ENCODE peak calls at places on chromosomes 6 and 20, in nine cellular contexts. R, Q, O, N, X, E, T, V and F are unnamed samples.

GRCh38 chr20:32563311-32564272 is 21.5 kb downstream of the NOL4L start:
- DNase-seq in R (no peak), Q (no peak), O (no peak), N (no peak), X (no peak), E (no peak), T (no peak), V (no peak), F (no peak)

GRCh38 chr20:3874194-3874824 is 14.9 kb upstream of the PANK2 start:
- DNase-seq in R (no peak), Q (no peak), O (no peak), N (no peak), X (no peak), E (no peak), T (no peak), V (no peak), F (no peak)

GRCh38 chr6:153129873-153130514 is 1.1 kb downstream of the RGS17 start:
- DNase-seq in R (peak), Q (peak), O (no peak), N (no peak), X (peak), E (no peak), T (peak), V (peak), F (no peak)

GRCh38 chr20:53539516-53539915 is 54.1 kb downstream of the ZNF217 start:
- DNase-seq in R (no peak), Q (no peak), O (no peak), N (no peak), X (no peak), E (no peak), T (no peak), V (no peak), F (no peak)

GRCh38 chr20:17612287-17612974 is 42.6 kb downstream of the DSTN start:
- DNase-seq in R (no peak), Q (peak), O (no peak), N (peak), X (no peak), E (peak), T (peak), V (no peak), F (peak)

GRCh38 chr20:25051386-25052155 is 6.4 kb downstream of the ACSS1 start:
- DNase-seq in R (no peak), Q (no peak), O (no peak), N (peak), X (no peak), E (peak), T (no peak), V (no peak), F (no peak)

GRCh38 chr20:62774076-62774714 is 22.1 kb upstream of the MRGBP start:
- DNase-seq in R (no peak), Q (no peak), O (no peak), N (no peak), X (no peak), E (no peak), T (no peak), V (no peak), F (no peak)

GRCh38 chr6:119273799-119274595 is 75.6 kb downstream of the MAN1A1 start:
- DNase-seq in R (no peak), Q (no peak), O (peak), N (no peak), X (no peak), E (no peak), T (no peak), V (no peak), F (peak)

GRCh38 chr6:114543696-114544095 is 200.9 kb upstream of the HS3ST5 start:
- DNase-seq in R (no peak), Q (peak), O (no peak), N (no peak), X (no peak), E (no peak), T (no peak), V (no peak), F (no peak)

GRCh38 chr6:108580645-108581044 is 19.9 kb downstream of the FOXO3 start:
- DNase-seq in R (no peak), Q (no peak), O (no peak), N (no peak), X (no peak), E (no peak), T (no peak), V (no peak), F (no peak)

GRCh38 chr6:71965404-71965803 is 79.1 kb downstream of the RIMS1 start:
- DNase-seq in R (no peak), Q (peak), O (no peak), N (no peak), X (no peak), E (no peak), T (no peak), V (no peak), F (no peak)

GRCh38 chr6:135941275-135941674 is 89.8 kb downstream of the PDE7B start:
- DNase-seq in R (no peak), Q (no peak), O (no peak), N (no peak), X (no peak), E (no peak), T (no peak), V (no peak), F (peak)

GRCh38 chr6:20771427-20771826 is 237.2 kb downstream of the CDKAL1 start:
- DNase-seq in R (no peak), Q (peak), O (no peak), N (no peak), X (no peak), E (no peak), T (no peak), V (no peak), F (no peak)

GRCh38 chr6:149026530-149026942 is 279.7 kb downstream of the UST start:
- DNase-seq in R (peak), Q (peak), O (peak), N (no peak), X (peak), E (no peak), T (peak), V (peak), F (peak)

GRCh38 chr6:7706269-7706668 is 19.6 kb upstream of the BMP6 start:
- DNase-seq in R (no peak), Q (no peak), O (no peak), N (no peak), X (no peak), E (no peak), T (no peak), V (no peak), F (no peak)

GRCh38 chr6:130046711-130047439 is 28.5 kb downstream of the L3MBTL3 start:
- DNase-seq in R (no peak), Q (no peak), O (no peak), N (no peak), X (no peak), E (no peak), T (no peak), V (no peak), F (peak)

GRCh38 chr6:22318404-22318803 is 21.6 kb upstream of the PRL start:
- DNase-seq in R (no peak), Q (no peak), O (no peak), N (no peak), X (no peak), E (no peak), T (no peak), V (no peak), F (no peak)

GRCh38 chr6:39495640-39496039 is 173.1 kb upstream of the KCNK16 start:
- DNase-seq in R (no peak), Q (peak), O (no peak), N (no peak), X (no peak), E (no peak), T (no peak), V (no peak), F (no peak)

GRCh38 chr6:144469144-144469575 is 184.0 kb downstream of the UTRN start:
- DNase-seq in R (no peak), Q (no peak), O (no peak), N (no peak), X (no peak), E (no peak), T (no peak), V (no peak), F (no peak)

GRCh38 chr20:1331801-1332453 is 3.0 kb upstream of the SDCBP2 start:
- DNase-seq in R (no peak), Q (no peak), O (no peak), N (no peak), X (no peak), E (no peak), T (no peak), V (no peak), F (no peak)

GRCh38 chr20:25600632-25601031 is 15.3 kb upstream of the NINL start:
- DNase-seq in R (no peak), Q (no peak), O (no peak), N (no peak), X (no peak), E (no peak), T (no peak), V (no peak), F (no peak)

GRCh38 chr20:22805219-22805618 is 220.8 kb upstream of the FOXA2 start:
- DNase-seq in R (peak), Q (peak), O (peak), N (no peak), X (peak), E (peak), T (peak), V (no peak), F (peak)

GRCh38 chr6:150599199-150600002 is at the start of gene PLEKHG1:
- DNase-seq in R (peak), Q (peak), O (no peak), N (peak), X (peak), E (peak), T (peak), V (peak), F (peak)

GRCh38 chr6:43855247-43855646 is 85.2 kb downstream of the VEGFA start:
- DNase-seq in R (no peak), Q (no peak), O (no peak), N (no peak), X (no peak), E (no peak), T (no peak), V (no peak), F (no peak)

GRCh38 chr6:153167026-153167891 is 36.2 kb upstream of the RGS17 start:
- DNase-seq in R (no peak), Q (no peak), O (peak), N (no peak), X (peak), E (no peak), T (peak), V (no peak), F (peak)

GRCh38 chr6:3138341-3138740 is 19.0 kb downstream of the TUBB2A start:
- DNase-seq in R (no peak), Q (no peak), O (no peak), N (no peak), X (peak), E (no peak), T (no peak), V (no peak), F (peak)

GRCh38 chr20:53926428-53927028 is 143.9 kb downstream of the BCAS1 start:
- DNase-seq in R (peak), Q (no peak), O (no peak), N (peak), X (peak), E (peak), T (peak), V (no peak), F (peak)

GRCh38 chr20:2038161-2038560 is 44.3 kb upstream of the PDYN start:
- DNase-seq in R (no peak), Q (no peak), O (no peak), N (no peak), X (no peak), E (no peak), T (no peak), V (no peak), F (no peak)

GRCh38 chr6:122726649-122727048 is 52.9 kb upstream of the FABP7 start:
- DNase-seq in R (peak), Q (peak), O (no peak), N (no peak), X (peak), E (no peak), T (peak), V (no peak), F (peak)
- TF ChIP-seq CTCF in R (peak), Q (peak), O (peak), N (peak), X (peak), E (no peak), T (peak), V (peak), F (peak)

GRCh38 chr6:169639653-169640278 is 62.1 kb downstream of the WDR27 start:
- DNase-seq in R (no peak), Q (peak), O (no peak), N (no peak), X (no peak), E (no peak), T (no peak), V (no peak), F (no peak)

GRCh38 chr6:169638915-169639314 is 62.9 kb downstream of the WDR27 start:
- DNase-seq in R (no peak), Q (no peak), O (no peak), N (no peak), X (no peak), E (no peak), T (no peak), V (no peak), F (no peak)

GRCh38 chr6:169640983-169641382 is 60.8 kb downstream of the WDR27 start:
- DNase-seq in R (no peak), Q (no peak), O (no peak), N (no peak), X (no peak), E (no peak), T (no peak), V (no peak), F (no peak)

GRCh38 chr6:169641461-169642085 is 60.3 kb downstream of the WDR27 start:
- DNase-seq in R (no peak), Q (no peak), O (no peak), N (no peak), X (no peak), E (no peak), T (no peak), V (no peak), F (no peak)

GRCh38 chr6:169640347-169640972 is 61.4 kb downstream of the WDR27 start:
- DNase-seq in R (no peak), Q (no peak), O (no peak), N (no peak), X (no peak), E (no peak), T (no peak), V (no peak), F (peak)
- TF ChIP-seq CTCF in R (no peak), Q (peak), O (peak), N (no peak), X (no peak), E (peak), T (no peak), V (no peak), F (no peak)

DNA sequence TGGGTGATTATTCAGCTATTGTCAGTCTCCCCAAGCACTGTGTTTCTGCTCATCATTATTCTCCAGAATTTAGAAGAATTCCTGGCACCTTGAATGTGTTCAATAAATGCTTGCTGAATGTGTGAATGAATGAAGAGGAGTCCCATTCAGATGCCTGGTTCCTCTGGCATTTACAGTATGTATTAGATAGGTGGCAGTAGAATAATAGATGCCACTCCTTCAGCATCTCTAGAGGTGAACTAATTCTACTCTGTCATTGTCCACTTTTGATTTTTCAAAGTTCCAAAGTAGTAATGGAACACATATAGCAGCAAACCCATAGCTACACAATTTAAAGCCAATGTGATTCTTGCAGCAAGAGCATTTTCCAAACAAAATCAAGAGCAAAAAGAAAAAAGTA is 118.9 kb upstream of the CEP162 start:
- DNase-seq in R (no peak), Q (peak), O (no peak), N (no peak), X (peak), E (no peak), T (no peak), V (no peak), F (peak)
- TF ChIP-seq CTCF in R (peak), Q (peak), O (peak), N (no peak), X (no peak), E (peak), T (peak), V (no peak), F (peak)

GRCh38 chr20:15599961-15600360 is 973.3 kb downstream of the KIF16B start:
- DNase-seq in R (no peak), Q (no peak), O (no peak), N (no peak), X (no peak), E (no peak), T (no peak), V (no peak), F (no peak)

GRCh38 chr20:15593061-15593460 is 980.2 kb downstream of the KIF16B start:
- DNase-seq in R (no peak), Q (no peak), O (no peak), N (no peak), X (no peak), E (no peak), T (no peak), V (no peak), F (no peak)

GRCh38 chr20:15597306-15597705 is 975.9 kb downstream of the KIF16B start:
- DNase-seq in R (peak), Q (no peak), O (no peak), N (no peak), X (no peak), E (no peak), T (no peak), V (no peak), F (no peak)

GRCh38 chr20:15594296-15594695 is 979.0 kb downstream of the KIF16B start:
- DNase-seq in R (no peak), Q (no peak), O (no peak), N (no peak), X (no peak), E (no peak), T (peak), V (no peak), F (no peak)

DNA sequence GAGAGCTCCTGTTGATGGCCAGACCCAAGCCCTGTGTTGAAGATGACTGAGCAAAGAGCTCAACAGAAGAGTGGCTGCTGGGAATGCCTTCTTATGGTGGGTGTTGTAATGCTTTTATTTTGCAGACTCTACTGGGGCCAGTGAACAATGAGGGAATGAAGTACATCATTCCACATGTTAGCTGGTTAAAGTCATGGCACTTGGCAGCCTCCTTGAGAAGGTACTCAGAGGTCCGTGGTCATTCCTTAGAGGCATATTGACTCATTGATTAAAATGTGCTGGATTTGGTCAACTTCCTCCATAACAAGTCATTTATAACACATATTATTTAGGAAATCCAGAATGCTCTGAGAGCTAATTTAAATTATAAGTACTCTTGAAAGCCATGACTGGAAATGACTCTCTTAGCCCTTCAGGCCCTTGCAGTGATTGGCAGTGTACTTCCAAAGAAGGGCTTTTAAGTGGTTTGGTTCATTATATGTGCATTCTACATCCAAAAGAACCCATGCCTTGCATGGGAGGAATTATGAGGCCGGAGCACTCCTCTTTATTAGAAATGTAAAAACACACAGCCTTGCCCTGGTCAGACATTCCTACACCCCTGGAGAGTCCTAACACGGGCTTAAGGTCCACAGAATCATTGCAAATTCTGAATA is 976.9 kb downstream of the KIF16B start:
- DNase-seq in R (no peak), Q (no peak), O (no peak), N (no peak), X (no peak), E (no peak), T (no peak), V (no peak), F (no peak)
- TF ChIP-seq CTCF in R (no peak), Q (no peak), O (no peak), N (no peak), X (no peak), E (no peak), T (no peak), V (no peak), F (no peak)

DNA sequence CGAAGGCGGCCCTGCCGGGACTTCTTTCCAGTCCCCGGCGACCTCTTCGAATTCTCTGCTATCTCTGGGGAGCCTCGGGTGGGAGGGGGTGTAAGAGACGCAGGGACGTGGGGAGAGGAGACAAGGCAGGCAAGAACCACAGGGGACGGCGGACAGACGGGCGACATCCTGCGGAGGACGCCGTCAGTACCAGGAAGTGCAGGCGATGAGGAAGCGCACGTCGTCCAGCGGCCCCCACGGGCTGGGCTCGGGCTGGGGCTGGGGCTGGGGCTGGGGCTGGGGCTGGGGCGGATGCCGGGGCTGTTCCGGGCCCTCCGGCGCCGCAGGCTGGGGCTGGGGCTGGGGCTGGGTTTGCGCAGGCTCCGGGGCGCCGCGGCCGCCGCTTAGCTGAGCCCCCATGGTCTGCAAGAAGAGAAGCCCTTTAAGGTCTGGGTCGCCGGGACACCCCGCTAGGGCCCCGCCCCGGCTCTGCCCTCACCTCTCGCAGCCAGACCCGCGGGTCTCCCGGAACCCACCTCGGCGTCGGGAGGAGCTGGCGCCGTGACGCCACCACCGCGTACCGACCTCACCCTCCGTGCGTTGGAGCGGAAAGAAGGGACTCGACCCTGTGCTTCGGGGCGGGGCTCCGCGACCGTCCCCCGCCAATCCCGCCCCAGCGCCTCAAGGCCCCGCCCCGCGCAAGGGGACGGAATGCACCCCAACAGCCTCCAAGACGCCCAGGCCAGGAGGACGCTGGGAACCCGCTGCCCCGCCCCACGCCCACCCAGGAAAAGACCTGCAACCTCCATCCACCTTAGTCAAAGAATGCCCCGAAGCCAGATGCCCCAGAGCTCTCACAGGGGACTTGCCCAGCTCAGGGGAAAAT is at the start of gene MMP24OS:
- DNase-seq in R (peak), Q (peak), O (peak), N (peak), X (peak), E (peak), T (peak), V (peak), F (peak)
- TF ChIP-seq CTCF in R (peak), Q (peak), O (peak), N (peak), X (peak), E (peak), T (no peak), V (peak), F (peak)

DNA sequence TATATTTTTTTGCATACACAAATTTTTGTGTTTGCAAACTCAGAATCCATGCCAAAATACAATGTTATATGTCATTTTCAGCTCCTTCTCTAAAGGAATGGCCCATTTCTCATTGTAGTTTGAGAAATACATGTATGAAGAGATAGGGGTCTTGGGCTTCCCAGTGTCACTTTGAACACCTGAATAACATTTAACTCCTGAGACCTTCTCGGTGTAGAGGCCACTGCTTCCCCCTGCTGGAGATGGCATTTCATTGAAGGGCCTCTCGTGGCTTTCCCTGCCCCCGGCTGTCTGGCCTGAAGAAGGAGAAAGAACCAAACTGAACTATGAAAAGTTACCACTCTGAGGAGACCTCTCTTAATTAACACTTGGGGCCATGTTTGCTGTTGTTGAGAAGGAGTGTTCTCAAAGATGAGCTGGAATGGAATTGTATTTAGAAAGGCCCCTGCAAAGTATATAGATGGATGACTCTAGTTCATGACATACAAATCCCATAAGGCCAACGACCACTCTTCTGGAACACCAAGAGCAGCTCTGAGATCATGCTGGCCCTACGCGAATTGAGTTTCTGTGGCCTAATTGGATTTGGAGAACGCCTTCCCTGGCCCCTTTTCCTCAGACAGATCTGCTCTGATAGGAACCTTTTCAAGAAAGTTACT is 58.8 kb downstream of the VAPB start:
- DNase-seq in R (peak), Q (peak), O (peak), N (peak), X (peak), E (no peak), T (peak), V (peak), F (peak)
- TF ChIP-seq CTCF in R (peak), Q (peak), O (peak), N (peak), X (peak), E (peak), T (peak), V (peak), F (peak)